ENCODE peak calls at places on chromosomes 3 and 15, in six cellular contexts. Y, X, M, V, Q and F are unnamed samples.

GRCh38 chr15:93649691-93650235 is 560.8 kb upstream of the RGMA start:
- DNase-seq in Y (no peak), X (no peak), M (no peak), V (no peak), Q (no peak), F (peak; percentile 22)

GRCh38 chr15:52334491-52335160 is 39.0 kb upstream of the MYO5C start:
- DNase-seq in Y (no peak), X (no peak), M (no peak), V (no peak), Q (no peak), F (no peak)

GRCh38 chr15:71725215-71725955 is 85.0 kb upstream of the NR2E3 start:
- DNase-seq in Y (no peak), X (no peak), M (no peak), V (no peak), Q (no peak), F (no peak)

GRCh38 chr3:143604849-143605660 is 243.2 kb downstream of the SLC9A9 start:
- DNase-seq in Y (no peak), X (no peak), M (no peak), V (no peak), Q (no peak), F (no peak)

GRCh38 chr3:172982731-172983364 is 158.2 kb downstream of the SPATA16 start:
- DNase-seq in Y (no peak), X (no peak), M (no peak), V (no peak), Q (no peak), F (no peak)

GRCh38 chr15:76286231-76286879 is 24.9 kb downstream of the ETFA start:
- DNase-seq in Y (no peak), X (peak; percentile 68), M (no peak), V (no peak), Q (no peak), F (no peak)

GRCh38 chr15:40844543-40844981 is 714 bp downstream of the SPINT1 start:
- DNase-seq in Y (no peak), X (peak; percentile 31), M (no peak), V (peak; percentile 60), Q (no peak), F (peak; percentile 27)

GRCh38 chr15:83205725-83206324 is 1.8 kb downstream of the HDGFL3 start:
- DNase-seq in Y (no peak), X (no peak), M (no peak), V (no peak), Q (no peak), F (no peak)

GRCh38 chr3:62607287-62608029 is 234.1 kb upstream of the FEZF2 start:
- DNase-seq in Y (no peak), X (no peak), M (no peak), V (peak; percentile 61), Q (no peak), F (peak; percentile 34)

GRCh38 chr3:152399374-152399773 is 130.6 kb downstream of the MBNL1 start:
- DNase-seq in Y (no peak), X (no peak), M (no peak), V (no peak), Q (no peak), F (no peak)

GRCh38 chr15:90956551-90957104 is 1.9 kb downstream of the RCCD1 start:
- DNase-seq in Y (peak; percentile 89), X (peak; percentile 42), M (peak; percentile 74), V (peak; percentile 93), Q (peak; percentile 64), F (peak; percentile 80)

GRCh38 chr3:165641569-165642310 is 195.5 kb downstream of the BCHE start:
- DNase-seq in Y (no peak), X (no peak), M (no peak), V (no peak), Q (no peak), F (no peak)

GRCh38 chr15:77418341-77419049 is 1.4 kb downstream of the PEAK1 start:
- DNase-seq in Y (no peak), X (no peak), M (no peak), V (no peak), Q (no peak), F (no peak)

GRCh38 chr3:48709051-48709461 is 8.0 kb downstream of the IP6K2 start:
- DNase-seq in Y (no peak), X (no peak), M (no peak), V (no peak), Q (no peak), F (no peak)

GRCh38 chr15:50150851-50151250 is 31.1 kb upstream of the SLC27A2 start:
- DNase-seq in Y (no peak), X (no peak), M (no peak), V (no peak), Q (no peak), F (no peak)

GRCh38 chr3:157754415-157754814 is 251.2 kb upstream of the VEPH1 start:
- DNase-seq in Y (no peak), X (no peak), M (no peak), V (no peak), Q (no peak), F (no peak)

GRCh38 chr3:27666708-27667107 is 55.4 kb downstream of the EOMES start:
- DNase-seq in Y (peak; percentile 68), X (peak; percentile 12), M (peak; percentile 51), V (peak; percentile 90), Q (no peak), F (peak; percentile 66)

GRCh38 chr3:12922299-12922698 is 80.9 kb upstream of the RPL32 start:
- DNase-seq in Y (no peak), X (no peak), M (no peak), V (no peak), Q (no peak), F (no peak)

GRCh38 chr15:82554857-82555256 is 14.6 kb upstream of the RPS17 start:
- DNase-seq in Y (no peak), X (no peak), M (no peak), V (no peak), Q (no peak), F (no peak)

GRCh38 chr3:128726691-128727031 is 678 bp downstream of the RAB7A start:
- DNase-seq in Y (no peak), X (no peak), M (peak; percentile 65), V (peak; percentile 68), Q (peak; percentile 29), F (peak; percentile 25)

GRCh38 chr15:57425842-57426241 is 49.5 kb downstream of the CGNL1 start:
- DNase-seq in Y (no peak), X (no peak), M (no peak), V (no peak), Q (no peak), F (no peak)

GRCh38 chr15:74540761-74541493 is at the start of gene ARID3B:
- DNase-seq in Y (peak; percentile 97), X (peak; percentile 92), M (peak; percentile 99), V (peak; percentile 99), Q (peak; percentile 96), F (peak; percentile 97)

GRCh38 chr15:99433026-99433756 is 132.6 kb upstream of the MEF2A start:
- DNase-seq in Y (peak; percentile 46), X (peak; percentile 25), M (peak; percentile 42), V (peak; percentile 66), Q (no peak), F (no peak)

GRCh38 chr3:25151497-25151896 is 276.6 kb upstream of the RARB start:
- DNase-seq in Y (no peak), X (no peak), M (no peak), V (no peak), Q (no peak), F (no peak)

GRCh38 chr3:107632576-107632975 is 109.8 kb downstream of the BBX start:
- DNase-seq in Y (no peak), X (no peak), M (no peak), V (no peak), Q (no peak), F (no peak)

GRCh38 chr3:182739619-182740018 is 53.7 kb upstream of the ATP11B start:
- DNase-seq in Y (no peak), X (no peak), M (no peak), V (no peak), Q (no peak), F (no peak)

GRCh38 chr15:60844431-60845174 is 365.7 kb upstream of the ICE2 start:
- DNase-seq in Y (no peak), X (peak; percentile 90), M (no peak), V (no peak), Q (peak; percentile 57), F (no peak)
- H3K4me1 ChIP-seq in Y (no peaks in the 10 kb centered on the region), X (peaks cover 74% of the 10 kb centered on the region), M (no peaks in the 10 kb centered on the region), V (no peaks in the 10 kb centered on the region), Q (peaks cover 78% of the 10 kb centered on the region), F (no peaks in the 10 kb centered on the region)

DNA sequence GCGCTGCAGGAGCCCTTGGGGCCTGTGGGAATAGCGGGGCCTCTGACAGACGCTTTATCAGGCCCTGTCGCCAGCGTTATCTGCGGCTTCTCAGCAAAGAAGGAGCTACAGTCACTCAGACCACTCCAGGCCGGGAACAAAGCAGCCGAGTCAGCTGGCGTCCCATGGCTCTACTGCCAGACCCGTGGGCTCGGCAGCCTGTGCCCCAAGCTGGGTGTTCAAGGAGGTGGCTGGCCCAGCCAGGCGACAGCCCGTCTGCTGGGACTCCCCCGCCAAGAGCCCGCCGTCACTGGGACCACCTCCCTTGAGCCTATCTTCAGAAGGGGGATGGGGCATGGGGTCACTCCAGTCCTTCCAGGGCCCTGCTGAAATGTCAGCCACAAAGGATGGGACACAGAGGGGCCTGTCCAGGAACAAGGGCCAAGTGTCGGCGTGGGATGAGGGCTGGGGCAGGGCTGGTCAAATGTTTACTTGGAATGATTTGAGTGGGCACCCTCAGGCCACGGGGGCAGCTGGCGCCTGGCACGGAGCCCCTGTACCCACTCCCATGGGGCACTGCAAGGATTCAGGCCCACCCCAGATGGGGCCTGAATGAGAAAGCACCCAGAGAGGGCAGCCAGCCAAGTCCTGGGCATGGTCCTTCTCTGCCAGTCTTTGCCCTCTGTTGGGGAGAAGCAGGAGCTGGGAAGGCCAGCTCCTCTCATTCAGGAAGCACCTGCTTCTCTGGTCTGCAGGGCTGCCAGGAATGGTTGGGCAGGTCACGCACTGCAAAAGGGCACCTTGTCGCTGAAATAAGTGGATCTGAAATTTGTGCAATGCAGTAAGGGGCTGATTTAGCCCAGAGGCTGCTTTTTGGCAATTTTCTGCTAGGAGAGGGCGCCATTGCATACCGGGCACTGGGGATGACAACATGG is 148.3 kb downstream of the SMAD6 start:
- DNase-seq in Y (peak; percentile 58), X (no peak), M (peak; percentile 45), V (peak; percentile 93), Q (no peak), F (peak; percentile 41)
- H3K27ac ChIP-seq in Y (peak overlapping the region; percentile 28), X (no peak overlapping the region), M (peak overlapping the region; percentile 26), V (peak overlapping the region; percentile 53), Q (no peak overlapping the region), F (peak overlapping the region; percentile 92)

GRCh38 chr15:80607288-80607980 is 87.7 kb upstream of the ABHD17C start:
- DNase-seq in Y (no peak), X (no peak), M (no peak), V (no peak), Q (no peak), F (no peak)
- H3K4me1 ChIP-seq in Y (peaks cover 4% of the 10 kb centered on the region), X (no peaks in the 10 kb centered on the region), M (peaks cover 23% of the 10 kb centered on the region), V (no peaks in the 10 kb centered on the region), Q (no peaks in the 10 kb centered on the region), F (peaks cover 12% of the 10 kb centered on the region)

GRCh38 chr15:68343579-68344225 is 66.2 kb downstream of the FEM1B start:
- DNase-seq in Y (no peak), X (no peak), M (no peak), V (no peak), Q (no peak), F (no peak)

GRCh38 chr15:68342351-68342750 is 64.8 kb downstream of the FEM1B start:
- DNase-seq in Y (peak; percentile 49), X (no peak), M (no peak), V (peak; percentile 76), Q (no peak), F (peak; percentile 36)

GRCh38 chr15:68339481-68339880 is 61.9 kb downstream of the FEM1B start:
- DNase-seq in Y (no peak), X (no peak), M (no peak), V (no peak), Q (no peak), F (no peak)

GRCh38 chr15:68340711-68341671 is 63.4 kb downstream of the FEM1B start:
- DNase-seq in Y (no peak), X (no peak), M (no peak), V (no peak), Q (no peak), F (no peak)

GRCh38 chr15:68341851-68342336 is 64.3 kb downstream of the FEM1B start:
- DNase-seq in Y (no peak), X (no peak), M (no peak), V (peak; percentile 62), Q (no peak), F (no peak)
- H3K27ac ChIP-seq in Y (no peak overlapping the region), X (no peak overlapping the region), M (no peak overlapping the region), V (peak overlapping the region; percentile 94), Q (no peak overlapping the region), F (peak overlapping the region; percentile 56)